ENCODE peak calls at places on chromosomes 1 and 21, in seven cellular contexts. N, T, H, M, P, X and G are unnamed samples.

GRCh38 chr1:115114308-115114707 is 25.0 kb upstream of the TSPAN2 start:
- DNase-seq in P (no peak), X (no peak), H (no peak), T (no peak), N (no peak), M (no peak), G (no peak)

GRCh38 chr1:23661887-23662286 is 29.7 kb upstream of the RPL11 start:
- DNase-seq in M (no peak), N (no peak), P (no peak), T (no peak), X (no peak), H (no peak), G (no peak)

GRCh38 chr1:206590025-206590834 is 22.0 kb downstream of the EIF2D start:
- DNase-seq in M (peak), T (peak), N (peak), X (no peak), P (peak), H (peak), G (peak)

GRCh38 chr21:46151989-46152938 is 3.1 kb downstream of the FTCD start:
- DNase-seq in T (no peak), P (no peak), M (no peak), X (no peak), H (no peak), N (no peak), G (peak)

GRCh38 chr1:9473032-9473792 is 66.1 kb upstream of the SLC25A33 start:
- DNase-seq in N (no peak), X (no peak), H (no peak), M (peak), P (peak), T (no peak), G (no peak)

GRCh38 chr1:198443374-198444233 is 96.9 kb downstream of the ATP6V1G3 start:
- DNase-seq in N (no peak), X (peak), T (no peak), M (peak), H (no peak), P (peak), G (no peak)

GRCh38 chr1:145960468-145961108 is 2.8 kb upstream of the LIX1L start:
- DNase-seq in M (peak), X (no peak), T (peak), H (peak), P (peak), N (peak), G (peak)

GRCh38 chr1:182869241-182869666 is 30.1 kb downstream of the DHX9 start:
- DNase-seq in H (peak), T (no peak), X (no peak), N (peak), P (no peak), M (no peak), G (no peak)

GRCh38 chr1:113677250-113678158 is 81.8 kb downstream of the PHTF1 start:
- DNase-seq in H (peak), P (peak), T (peak), N (peak), X (peak), M (peak), G (peak)

GRCh38 chr21:32278068-32278467 is 781 bp downstream of the MIS18A start:
- DNase-seq in H (peak), N (peak), T (no peak), P (no peak), M (no peak), X (no peak), G (no peak)

GRCh38 chr1:35947547-35947946 is 16.6 kb downstream of the AGO3 start:
- DNase-seq in T (no peak), X (no peak), P (no peak), N (no peak), H (no peak), M (no peak), G (no peak)

GRCh38 chr1:151989131-151989868 is 4.4 kb downstream of the S100A10 start:
- DNase-seq in X (no peak), N (no peak), T (no peak), H (no peak), M (peak), P (peak), G (no peak)

GRCh38 chr1:202034683-202035462 is 24.5 kb downstream of the ELF3 start:
- DNase-seq in P (peak), X (no peak), H (no peak), T (peak), N (no peak), M (peak), G (peak)

GRCh38 chr1:169044296-169044695 is 62.2 kb upstream of the ATP1B1 start:
- DNase-seq in T (peak), N (no peak), P (no peak), X (no peak), M (no peak), H (no peak), G (no peak)

GRCh38 chr1:155082301-155082940 is 3.8 kb downstream of the EFNA3 start:
- DNase-seq in N (peak), M (no peak), X (no peak), H (no peak), T (no peak), P (no peak), G (peak)

GRCh38 chr1:15290382-15290781 is 43.4 kb downstream of the FHAD1 start:
- DNase-seq in X (no peak), P (peak), N (no peak), M (peak), T (no peak), H (no peak), G (no peak)

GRCh38 chr1:110505596-110505995 is 13.4 kb downstream of the KCNA10 start:
- DNase-seq in T (no peak), M (no peak), P (no peak), N (no peak), H (no peak), X (no peak), G (no peak)

GRCh38 chr1:183315987-183316758 is 102.0 kb downstream of the NMNAT2 start:
- DNase-seq in T (no peak), N (no peak), M (peak), P (no peak), H (no peak), X (no peak), G (no peak)

GRCh38 chr21:33441489-33442477 is 38.0 kb downstream of the TMEM50B start:
- DNase-seq in T (peak), M (peak), X (no peak), P (peak), H (no peak), N (no peak), G (no peak)

GRCh38 chr1:200380589-200381021 is 29.2 kb downstream of the ZNF281 start:
- DNase-seq in X (no peak), N (no peak), M (no peak), P (no peak), H (no peak), T (peak), G (no peak)

GRCh38 chr1:23557471-23558124 is 1.7 kb downstream of the ID3 start:
- DNase-seq in H (no peak), M (no peak), T (no peak), N (no peak), X (no peak), P (no peak), G (no peak)

GRCh38 chr1:174998569-174999215 is 1.1 kb upstream of the CACYBP start:
- DNase-seq in N (peak), H (peak), M (peak), T (peak), X (peak), P (peak), G (peak)

GRCh38 chr21:43877936-43878575 is 13.0 kb downstream of the AGPAT3 start:
- DNase-seq in P (no peak), M (no peak), N (no peak), H (no peak), X (no peak), T (no peak), G (no peak)

GRCh38 chr1:208781391-208782035 is 537.3 kb upstream of the PLXNA2 start:
- DNase-seq in M (no peak), N (peak), P (no peak), T (no peak), H (peak), X (no peak), G (no peak)

GRCh38 chr1:8598783-8599182 is 218.7 kb downstream of the RERE start:
- DNase-seq in M (no peak), X (no peak), H (no peak), T (no peak), P (peak), N (peak), G (peak)

GRCh38 chr1:203405703-203406430 is 54.9 kb upstream of the FMOD start:
- DNase-seq in M (no peak), T (no peak), N (no peak), H (no peak), X (no peak), P (no peak), G (no peak)

GRCh38 chr1:244461254-244462071 is at the start of gene CATSPERE:
- DNase-seq in X (no peak), N (peak), M (peak), T (peak), P (peak), H (peak), G (peak)

GRCh38 chr21:43737158-43737950 is 18.4 kb downstream of the PDXK start:
- DNase-seq in P (no peak), H (no peak), X (no peak), N (no peak), T (no peak), M (no peak), G (no peak)

GRCh38 chr1:17653728-17654351 is 101.3 kb upstream of the ACTL8 start:
- DNase-seq in N (peak), P (peak), M (peak), T (peak), X (no peak), H (peak), G (peak)
- TF ChIP-seq CTCF in N (peak), P (peak), M (peak), T (peak), X (peak), H (peak), G (peak)

DNA sequence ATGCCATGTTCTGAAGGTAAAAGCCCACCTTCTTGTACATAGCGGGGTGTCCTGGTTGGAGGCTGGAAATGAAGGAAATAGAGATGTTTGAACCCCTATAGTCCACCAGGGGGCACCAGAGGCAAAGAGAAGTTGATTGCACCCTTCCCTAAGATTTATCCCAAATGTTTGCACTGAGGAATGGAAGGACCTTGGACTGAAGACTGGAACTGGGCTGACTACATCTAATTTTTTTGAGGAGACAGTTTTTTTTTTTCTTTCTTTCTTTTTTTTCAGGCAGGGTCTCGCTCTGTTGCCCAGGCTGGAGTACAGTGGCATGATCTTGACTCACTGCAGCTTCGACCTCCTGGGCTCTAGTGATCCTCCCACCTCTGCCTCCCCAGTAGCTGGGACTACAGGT is 55.3 kb upstream of the EIF4G3 start:
- DNase-seq in H (peak), X (no peak), T (peak), N (peak), P (peak), M (peak), G (no peak)
- TF ChIP-seq CTCF in H (peak), X (peak), T (peak), N (peak), P (peak), M (peak), G (peak)

DNA sequence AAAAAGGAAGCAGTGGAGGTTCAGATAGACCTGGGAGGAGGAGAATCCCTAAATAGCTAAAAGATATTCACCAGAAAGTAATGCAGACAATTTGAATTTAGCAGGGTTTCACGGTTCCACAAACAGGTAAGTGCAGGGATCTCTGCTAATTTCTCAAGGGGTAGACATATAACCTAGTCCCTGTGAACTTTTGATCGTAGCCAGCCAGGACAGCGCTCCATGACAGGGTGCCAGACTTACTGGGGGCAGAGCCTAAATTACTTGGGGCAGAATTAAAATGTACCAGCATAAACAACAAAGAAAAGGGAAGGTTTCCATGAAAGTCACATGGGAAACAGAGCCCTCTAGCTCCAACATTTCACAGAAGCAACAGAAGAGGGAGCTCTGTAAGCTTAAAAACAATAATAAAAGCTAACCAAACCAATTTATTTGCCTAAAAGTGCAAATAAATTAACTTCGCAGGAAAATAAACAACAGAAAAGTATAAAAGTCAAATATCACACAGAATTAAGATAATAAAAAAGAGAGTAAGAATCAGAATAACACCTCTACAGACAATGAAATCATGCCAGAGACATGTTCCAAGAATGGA is 198.3 kb downstream of the DUSP10 start:
- DNase-seq in H (peak), P (peak), N (peak), X (no peak), M (peak), T (peak), G (no peak)
- TF ChIP-seq CTCF in H (peak), P (peak), N (peak), X (peak), M (peak), T (no peak), G (peak)

DNA sequence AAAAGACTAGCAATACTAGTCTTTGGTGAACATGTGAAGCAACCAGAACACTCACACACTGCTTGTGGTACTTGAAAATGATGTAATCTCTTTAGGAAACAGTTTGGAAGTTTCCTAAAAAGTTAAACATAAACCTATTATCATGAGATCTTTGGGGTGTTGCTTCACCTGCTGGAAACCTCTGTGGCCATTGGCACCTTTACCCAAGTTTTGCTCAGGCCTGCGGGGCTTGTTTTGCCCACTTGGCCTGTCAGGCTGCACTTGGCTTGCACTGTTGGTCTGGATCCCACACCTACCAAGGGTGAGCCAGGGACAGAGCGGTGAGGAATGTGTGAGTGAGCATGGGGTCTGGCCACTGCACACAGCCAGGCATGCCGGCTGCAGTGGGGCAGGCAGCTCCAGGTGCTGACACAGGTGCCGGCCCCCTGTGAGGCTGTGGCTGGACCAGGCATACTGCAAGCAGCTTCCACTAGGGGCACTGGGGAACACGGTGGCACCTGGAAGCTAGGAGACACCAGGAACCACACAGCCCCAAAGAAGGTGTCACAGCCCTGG is 14.4 kb upstream of the FNBP1L start:
- DNase-seq in N (no peak), T (no peak), X (no peak), H (peak), M (no peak), P (no peak), G (peak)
- TF ChIP-seq CTCF in N (no peak), T (no peak), X (no peak), H (peak), M (peak), P (no peak), G (peak)

GRCh38 chr1:171191992-171192391 is 6.9 kb downstream of the FMO2 start:
- DNase-seq in X (no peak), N (no peak), M (peak), H (no peak), P (peak), T (no peak), G (no peak)

GRCh38 chr1:171185064-171185463 is at the start of gene FMO2:
- DNase-seq in H (peak), T (no peak), N (no peak), M (no peak), X (no peak), P (peak), G (no peak)

GRCh38 chr1:171188388-171189266 is 3.5 kb downstream of the FMO2 start:
- DNase-seq in T (peak), H (peak), N (peak), P (peak), X (peak), M (peak), G (peak)
- TF ChIP-seq CTCF in T (peak), H (peak), N (peak), P (peak), X (peak), M (peak), G (peak)